ENCODE peak calls at places on chromosomes 2 and 18, in six cellular contexts. U is left ventricle myocardium inferior, R is endodermal cell, J is body of pancreas, V is IMR-90, X is lower lobe of right lung. Q is an unnamed sample.

GRCh38 chr2:151422917-151423439 is 13.3 kb downstream of the RIF1 start:
- DNase-seq in R (no peak), V (no peak), U (no peak), X (no peak), J (no peak), Q (no peak)

GRCh38 chr2:17719562-17720371 is 33.8 kb downstream of the SMC6 start:
- DNase-seq in R (no peak), X (no peak), J (no peak), U (no peak), V (peak; percentile 27), Q (no peak)

GRCh38 chr2:101770672-101771071 is 73.2 kb downstream of the MAP4K4 start:
- DNase-seq in X (no peak), V (peak; percentile 62), U (no peak), R (peak; percentile 61), J (peak; percentile 39), Q (no peak)

GRCh38 chr2:28347596-28347995 is 45.1 kb upstream of the FOSL2 start:
- DNase-seq in J (no peak), U (peak; percentile 8), R (no peak), V (no peak), X (peak; percentile 32), Q (peak; percentile 51)

GRCh38 chr2:119724656-119725485 is 34.9 kb upstream of the PTPN4 start:
- DNase-seq in R (no peak), V (no peak), J (no peak), U (no peak), X (no peak), Q (no peak)

GRCh38 chr2:205390866-205391265 is 291.4 kb upstream of the NRP2 start:
- DNase-seq in U (no peak), V (peak; percentile 25), X (no peak), R (no peak), J (no peak), Q (no peak)

GRCh38 chr2:190382851-190383250 is 25.3 kb upstream of the MFSD6 start:
- DNase-seq in R (no peak), U (no peak), J (no peak), V (peak; percentile 41), X (no peak), Q (no peak)

GRCh38 chr2:236960516-236960915 is 125.2 kb upstream of the COPS8 start:
- DNase-seq in V (no peak), X (no peak), U (no peak), J (no peak), R (peak; percentile 20), Q (no peak)

GRCh38 chr2:75790790-75791467 is 80.2 kb upstream of the GCFC2 start:
- DNase-seq in V (no peak), X (no peak), J (no peak), R (no peak), U (no peak), Q (no peak)

GRCh38 chr2:33272001-33272400 is 204.4 kb upstream of the RASGRP3 start:
- DNase-seq in R (no peak), J (no peak), X (no peak), V (peak; percentile 56), U (no peak), Q (no peak)

GRCh38 chr2:42072349-42073118 is 24.7 kb downstream of the PKDCC start:
- DNase-seq in U (peak; percentile 76), V (peak; percentile 48), J (no peak), X (no peak), R (peak; percentile 64), Q (no peak)

GRCh38 chr2:54685263-54685775 is 38.1 kb upstream of the EML6 start:
- DNase-seq in J (no peak), U (no peak), V (no peak), R (no peak), X (no peak), Q (no peak)
- H3K9me3 ChIP-seq in J (no peaks in the 10 kb centered on the region), U (no peaks in the 10 kb centered on the region), V (no peaks in the 10 kb centered on the region), R (no peaks in the 10 kb centered on the region), X (no peaks in the 10 kb centered on the region), Q (no peaks in the 10 kb centered on the region)

DNA sequence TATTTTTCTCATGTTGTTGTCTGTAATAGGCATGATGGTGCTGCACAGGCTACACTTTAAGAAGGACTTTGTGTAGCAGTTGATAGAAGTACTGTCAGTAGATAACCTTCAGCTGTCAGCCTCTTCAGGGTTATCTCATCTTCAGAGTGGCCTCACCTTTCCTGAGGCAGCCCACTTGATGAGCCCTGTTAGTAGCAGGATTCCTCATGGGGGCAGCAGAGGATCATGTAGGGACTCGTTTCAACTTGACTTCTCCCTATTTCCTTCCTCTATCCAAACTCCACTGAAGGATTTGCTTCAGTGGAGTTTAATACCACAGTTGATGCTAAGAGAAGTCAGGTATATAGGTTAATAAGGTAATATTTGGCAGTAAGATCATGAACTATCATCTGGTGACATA is 530.3 kb upstream of the FSIP2 start:
- DNase-seq in X (no peak), U (no peak), V (no peak), R (peak; percentile 90), J (peak; percentile 66), Q (no peak)
- TF ChIP-seq CTCF in X (no peak), U (peak; percentile 23), V (no peak), R (peak; percentile 89), J (peak; percentile 55), Q (no peak)

GRCh38 chr18:55838322-55838721 is 250.3 kb upstream of the TCF4 start:
- DNase-seq in R (no peak), V (no peak), X (no peak), J (no peak), U (no peak), Q (no peak)
- H3K9me3 ChIP-seq in R (no peaks in the 10 kb centered on the region), V (peaks cover 12% of the 10 kb centered on the region), X (no peaks in the 10 kb centered on the region), J (no peaks in the 10 kb centered on the region), U (peaks cover 32% of the 10 kb centered on the region), Q (no peaks in the 10 kb centered on the region)

GRCh38 chr2:48204750-48205136 is 298.4 kb upstream of the FBXO11 start:
- DNase-seq in U (no peak), X (no peak), J (no peak), R (no peak), V (no peak), Q (no peak)

GRCh38 chr2:48209214-48209885 is 303.1 kb upstream of the FBXO11 start:
- DNase-seq in R (no peak), J (no peak), V (peak; percentile 52), X (no peak), U (no peak), Q (peak; percentile 24)

GRCh38 chr2:48210189-48210588 is 303.9 kb upstream of the FBXO11 start:
- DNase-seq in R (no peak), V (no peak), U (no peak), X (no peak), J (no peak), Q (no peak)

GRCh38 chr2:48205137-48205798 is 299.0 kb upstream of the FBXO11 start:
- DNase-seq in X (no peak), U (no peak), R (no peak), V (peak; percentile 8), J (no peak), Q (no peak)

GRCh38 chr2:48207201-48207641 is 300.9 kb upstream of the FBXO11 start:
- DNase-seq in U (no peak), V (no peak), R (no peak), J (no peak), X (no peak), Q (no peak)
- TF ChIP-seq CTCF in U (no peak), V (no peak), R (no peak), J (no peak), X (no peak), Q (no peak)

DNA sequence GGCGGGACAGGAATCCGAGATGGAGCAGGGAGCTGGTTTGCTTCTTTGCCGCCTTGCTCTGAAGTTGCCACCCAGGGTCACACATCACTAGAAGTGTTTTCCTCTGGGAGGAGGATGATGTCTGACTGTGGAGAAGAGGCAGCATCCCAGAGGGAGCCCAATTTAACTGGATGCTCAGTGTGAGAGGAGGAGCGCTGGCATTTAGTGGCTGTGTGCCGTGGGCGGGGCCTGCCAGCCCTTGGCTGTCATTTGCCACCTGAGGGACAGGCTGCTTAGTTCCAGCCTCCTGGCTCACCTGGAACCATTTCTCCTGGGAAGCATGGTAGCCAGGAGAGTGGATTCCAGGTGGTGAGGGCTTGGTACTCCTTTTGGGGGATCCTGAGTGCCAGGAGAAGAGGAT is 9.6 kb downstream of the B3GNT2 start:
- DNase-seq in X (no peak), J (no peak), V (no peak), U (no peak), R (peak; percentile 49), Q (no peak)
- H3K9me3 ChIP-seq in X (no peaks in the 10 kb centered on the region), J (no peaks in the 10 kb centered on the region), V (no peaks in the 10 kb centered on the region), U (no peaks in the 10 kb centered on the region), R (no peaks in the 10 kb centered on the region), Q (no peaks in the 10 kb centered on the region)

GRCh38 chr2:223957092-223957851 is at the start of gene MRPL44:
- DNase-seq in R (peak; percentile 98), V (peak; percentile 93), J (peak; percentile 98), X (peak; percentile 98), U (peak; percentile 97), Q (peak; percentile 97)
- TF ChIP-seq CTCF in R (no peak), V (no peak), J (no peak), X (no peak), U (peak; percentile 16), Q (peak; percentile 9)

GRCh38 chr2:16400127-16400623 is 265.5 kb downstream of the CYRIA start:
- DNase-seq in J (peak; percentile 12), U (peak; percentile 51), V (no peak), R (no peak), X (no peak), Q (no peak)
- H3K9me3 ChIP-seq in J (no peaks in the 10 kb centered on the region), U (no peaks in the 10 kb centered on the region), V (peaks cover 31% of the 10 kb centered on the region), R (no peaks in the 10 kb centered on the region), X (no peaks in the 10 kb centered on the region), Q (no peaks in the 10 kb centered on the region)

Q was measured in adrenal gland.